ENCODE peak calls at places on chromosomes 13 and 19, in six cellular contexts. Z is heart right ventricle; K is activated T-helper 2 cell treated with anti-CD3 and anti-CD28 coated beads, Interferon-gamma antibody, Interleukin-2, Interleukin-4, amounts not matched to agents 10 μg/mL and 5 μg/mL and 100 μg/mL, durations not matched to agents 14 hours and 24 hours and 36 hours; E is mesenteric fat pad; F is effector memory CD4-positive, alpha-beta T cell; N is stimulated activated CD4-positive, alpha-beta T cell treated with anti-CD3 and anti-CD28 coated beads, Interleukin-4, amount 100 ng/mL, for 48 hours. R is an unnamed sample.

GRCh38 chr13:21043898-21044297 is 17.5 kb downstream of the LATS2 start:
- DNase-seq in Z (no peak), F (no peak), N (no peak), K (no peak), E (no peak), R (no peak)

GRCh38 chr19:28881616-28882015 is 331.3 kb downstream of the UQCRFS1 start:
- DNase-seq in N (no peak), E (no peak), F (no peak), Z (no peak), K (no peak), R (peak)

GRCh38 chr13:28129911-28130693 is 8.2 kb upstream of the PAN3 start:
- DNase-seq in F (no peak), K (no peak), N (no peak), Z (no peak), E (no peak), R (no peak)

GRCh38 chr19:39362682-39363657 is 20.7 kb downstream of the SAMD4B start:
- DNase-seq in K (no peak), F (no peak), N (no peak), E (no peak), Z (no peak), R (no peak)

GRCh38 chr19:17346109-17346671 is 8.8 kb downstream of the GTPBP3 start:
- DNase-seq in N (peak), E (peak), F (peak), Z (peak), K (peak), R (peak)

GRCh38 chr13:24050292-24050711 is 110.2 kb upstream of the SPATA13 start:
- DNase-seq in Z (no peak), N (no peak), F (no peak), K (no peak), E (no peak), R (no peak)

GRCh38 chr19:36093687-36094086 is 17.3 kb upstream of the OVOL3 start:
- DNase-seq in F (no peak), K (no peak), N (no peak), E (no peak), Z (peak), R (no peak)

GRCh38 chr19:13931582-13932378 is 6.4 kb downstream of the PODNL1 start:
- DNase-seq in Z (no peak), K (no peak), F (no peak), N (no peak), E (no peak), R (no peak)

GRCh38 chr13:99151516-99151915 is 49.1 kb upstream of the UBAC2 start:
- DNase-seq in Z (no peak), K (no peak), E (no peak), N (no peak), F (no peak), R (no peak)

GRCh38 chr19:2048104-2048958 is 2.7 kb downstream of the MKNK2 start:
- DNase-seq in N (no peak), K (no peak), Z (no peak), F (no peak), E (no peak), R (no peak)

GRCh38 chr19:49950590-49950948 is 10.4 kb downstream of the SIGLEC11 start:
- DNase-seq in N (no peak), Z (no peak), F (no peak), E (no peak), K (no peak), R (no peak)

GRCh38 chr13:91207261-91207660 is 140.2 kb upstream of the MIR17HG start:
- DNase-seq in K (no peak), Z (no peak), F (no peak), N (no peak), E (no peak), R (no peak)

GRCh38 chr13:97460853-97461252 is 26.9 kb downstream of the RAP2A start:
- DNase-seq in N (no peak), F (no peak), E (no peak), Z (no peak), K (no peak), R (no peak)

GRCh38 chr13:98433654-98434053 is 143.3 kb downstream of the STK24 start:
- DNase-seq in F (no peak), N (no peak), Z (no peak), K (no peak), E (no peak), R (no peak)

GRCh38 chr13:73138276-73138950 is 79.6 kb downstream of the KLF5 start:
- DNase-seq in E (no peak), N (no peak), K (no peak), F (no peak), Z (no peak), R (no peak)

GRCh38 chr19:2944775-2945574 is at the start of gene ZNF77:
- DNase-seq in Z (peak), F (peak), N (peak), E (peak), K (peak), R (peak)

GRCh38 chr19:56170261-56170660 is 5.5 kb upstream of the GALP start:
- DNase-seq in F (no peak), E (no peak), K (no peak), Z (peak), N (no peak), R (no peak)

GRCh38 chr19:39237200-39238184 is 7.3 kb downstream of the IFNL3 start:
- DNase-seq in Z (no peak), F (no peak), E (no peak), N (no peak), K (peak), R (peak)

GRCh38 chr13:112672651-112673284 is 17.1 kb upstream of the ATP11A start:
- DNase-seq in N (no peak), Z (no peak), F (no peak), E (no peak), K (no peak), R (no peak)

GRCh38 chr19:49422407-49423277 is 599 bp downstream of the PTH2 start:
- DNase-seq in K (peak), Z (no peak), E (no peak), F (no peak), N (peak), R (no peak)

GRCh38 chr19:38277969-38278680 is 13.8 kb downstream of the SPINT2 start:
- DNase-seq in K (no peak), F (no peak), E (no peak), N (no peak), Z (peak), R (no peak)

GRCh38 chr13:114115191-114115671 is 17.2 kb downstream of the RASA3 start:
- DNase-seq in E (peak), K (no peak), F (no peak), Z (peak), N (no peak), R (no peak)

GRCh38 chr19:35299523-35300339 is 7.8 kb downstream of the MAG start:
- DNase-seq in F (no peak), N (no peak), K (no peak), Z (no peak), E (no peak), R (peak)

R was measured in NAMALWA.